ENCODE peak calls at places on chromosomes 4 and X, in ten cellular contexts. T, K, H, R, J, P, U, A, Z and V are unnamed samples.

GRCh38 chrX:10239611-10240064 is 82.9 kb downstream of the CLCN4 start:
- DNase-seq in T (no peak), K (no peak), H (no peak), R (no peak), J (peak), P (peak), U (no peak), A (no peak), Z (no peak), V (no peak)

GRCh38 chr4:10456270-10457254 is 664 bp downstream of the ZNF518B start:
- DNase-seq in T (peak), K (peak), H (no peak), R (peak), J (peak), P (peak), U (peak), A (peak), Z (peak), V (peak)

GRCh38 chrX:63810746-63811145 is 25.7 kb upstream of the ARHGEF9 start:
- DNase-seq in T (no peak), K (no peak), H (no peak), R (no peak), J (no peak), P (no peak), U (no peak), A (no peak), Z (no peak), V (no peak)

GRCh38 chr4:126023946-126024345 is 709.2 kb downstream of the FAT4 start:
- DNase-seq in T (no peak), K (peak), H (no peak), R (no peak), J (peak), P (peak), U (no peak), A (no peak), Z (no peak), V (no peak)

GRCh38 chrX:22159071-22159470 is 113.6 kb upstream of the CBLL2 start:
- DNase-seq in T (no peak), K (peak), H (no peak), R (no peak), J (peak), P (peak), U (no peak), A (no peak), Z (no peak), V (no peak)

GRCh38 chr4:73707918-73708577 is 32.3 kb upstream of the CXCL8 start:
- DNase-seq in T (peak), K (peak), H (peak), R (peak), J (peak), P (peak), U (no peak), A (no peak), Z (peak), V (no peak)

GRCh38 chr4:137819964-137820383 is 287.7 kb upstream of the PCDH18 start:
- DNase-seq in T (peak), K (peak), H (no peak), R (peak), J (peak), P (peak), U (no peak), A (no peak), Z (no peak), V (no peak)

GRCh38 chrX:48676893-48677270 is 6.7 kb upstream of the WAS start:
- DNase-seq in T (no peak), K (no peak), H (no peak), R (no peak), J (no peak), P (no peak), U (no peak), A (no peak), Z (no peak), V (no peak)

GRCh38 chrX:108072746-108073145 is 18.6 kb downstream of the PSMD10 start:
- DNase-seq in T (no peak), K (no peak), H (no peak), R (no peak), J (peak), P (peak), U (no peak), A (no peak), Z (no peak), V (no peak)

GRCh38 chrX:100994352-100995281 is 25.1 kb downstream of the ARL13A start:
- DNase-seq in T (peak), K (peak), H (no peak), R (peak), J (peak), P (peak), U (no peak), A (no peak), Z (no peak), V (no peak)

GRCh38 chr4:8090312-8090711 is 68.3 kb downstream of the ABLIM2 start:
- DNase-seq in T (no peak), K (peak), H (no peak), R (no peak), J (peak), P (peak), U (no peak), A (no peak), Z (no peak), V (no peak)

GRCh38 chr4:164204434-164204833 is 549.5 kb upstream of the SMIM31 start:
- DNase-seq in T (no peak), K (peak), H (no peak), R (peak), J (peak), P (no peak), U (no peak), A (no peak), Z (no peak), V (no peak)

GRCh38 chr4:98113005-98113404 is 30.3 kb downstream of the STPG2 start:
- DNase-seq in T (peak), K (peak), H (no peak), R (peak), J (peak), P (peak), U (no peak), A (no peak), Z (no peak), V (no peak)

GRCh38 chrX:96692454-96692853 is 7.8 kb downstream of the DIAPH2 start:
- DNase-seq in T (no peak), K (peak), H (no peak), R (no peak), J (peak), P (peak), U (no peak), A (no peak), Z (no peak), V (no peak)

GRCh38 chrX:139932901-139933796 is at the start of gene ATP11C:
- DNase-seq in T (peak), K (peak), H (peak), R (peak), J (peak), P (peak), U (peak), A (peak), Z (peak), V (peak)